ENCODE peak calls at places on chromosomes 16 and 17, in four cellular contexts. One of them, this sample, is unnamed.

GRCh38 chr17:68204736-68205135 is 43.1 kb upstream of the AMZ2 start:
- DNase-seq in ascending aorta: no peak
- DNase-seq in GF-D8: no peak
- DNase-seq in pancreas: peak; percentile 51
- DNase-seq in this sample: no peak

GRCh38 chr17:34692932-34693331 is 113.5 kb downstream of the TMEM132E start:
- DNase-seq in ascending aorta: no peak
- DNase-seq in GF-D8: no peak
- DNase-seq in pancreas: no peak
- DNase-seq in this sample: no peak

GRCh38 chr17:10316986-10317834 is 55.6 kb downstream of the MYH13 start:
- DNase-seq in ascending aorta: no peak
- DNase-seq in GF-D8: no peak
- DNase-seq in pancreas: no peak
- DNase-seq in this sample: peak; percentile 36

GRCh38 chr17:65593870-65594584 is 32.6 kb upstream of the AXIN2 start:
- DNase-seq in ascending aorta: no peak
- DNase-seq in GF-D8: no peak
- DNase-seq in pancreas: no peak
- DNase-seq in this sample: no peak

GRCh38 chr17:74922694-74923537 is at the start of gene USH1G:
- DNase-seq in ascending aorta: no peak
- DNase-seq in GF-D8: no peak
- DNase-seq in pancreas: peak; percentile 81
- DNase-seq in this sample: no peak

GRCh38 chr17:36085710-36086268 is 4.2 kb downstream of the CCL3 start:
- DNase-seq in ascending aorta: no peak
- DNase-seq in GF-D8: peak; percentile 9
- DNase-seq in pancreas: no peak
- DNase-seq in this sample: no peak

GRCh38 chr16:79283578-79283977 is 317.0 kb downstream of the MAF start:
- DNase-seq in ascending aorta: no peak
- DNase-seq in GF-D8: no peak
- DNase-seq in pancreas: no peak
- DNase-seq in this sample: no peak

GRCh38 chr17:31869797-31870568 is 10.9 kb upstream of the COPRS start:
- DNase-seq in ascending aorta: no peak
- DNase-seq in GF-D8: no peak
- DNase-seq in pancreas: no peak
- DNase-seq in this sample: no peak

GRCh38 chr16:70163596-70163995 is 10.0 kb upstream of the CLEC18C start:
- DNase-seq in ascending aorta: no peak
- DNase-seq in GF-D8: no peak
- DNase-seq in pancreas: peak; percentile 37
- DNase-seq in this sample: no peak

GRCh38 chr17:18107971-18108370 is 585 bp upstream of the MYO15A start:
- DNase-seq in ascending aorta: no peak
- DNase-seq in GF-D8: no peak
- DNase-seq in pancreas: no peak
- DNase-seq in this sample: no peak

GRCh38 chr17:18938692-18939023 is 13.3 kb upstream of the SLC5A10 start:
- DNase-seq in ascending aorta: no peak
- DNase-seq in GF-D8: no peak
- DNase-seq in pancreas: no peak
- DNase-seq in this sample: no peak

GRCh38 chr16:48538746-48539484 is 71.1 kb downstream of the N4BP1 start:
- DNase-seq in ascending aorta: no peak
- DNase-seq in GF-D8: no peak
- DNase-seq in pancreas: peak; percentile 70
- DNase-seq in this sample: no peak

GRCh38 chr16:65044861-65045260 is 77.0 kb downstream of the CDH11 start:
- DNase-seq in ascending aorta: no peak
- DNase-seq in GF-D8: no peak
- DNase-seq in pancreas: no peak
- DNase-seq in this sample: no peak

GRCh38 chr17:55089955-55090573 is 121.5 kb downstream of the STXBP4 start:
- DNase-seq in ascending aorta: no peak
- DNase-seq in GF-D8: no peak
- DNase-seq in pancreas: no peak
- DNase-seq in this sample: no peak

GRCh38 chr16:13148836-13149235 is 247.4 kb downstream of the SHISA9 start:
- DNase-seq in ascending aorta: no peak
- DNase-seq in GF-D8: no peak
- DNase-seq in pancreas: no peak
- DNase-seq in this sample: no peak